ENCODE peak calls at places on chromosomes 4 and X, in four cellular contexts. V, W, S and K are unnamed samples.

GRCh38 chrX:101659601-101660063 is at the start of gene ARMCX2:
- DNase-seq in W (peak; percentile 71), S (peak; percentile 20), V (peak; percentile 43), K (peak; percentile 40)

GRCh38 chrX:9873952-9874351 is 87.7 kb downstream of the SHROOM2 start:
- DNase-seq in V (peak; percentile 50), W (peak; percentile 47), S (no peak), K (no peak)

GRCh38 chr4:66071911-66072310 is 401.6 kb upstream of the EPHA5 start:
- DNase-seq in S (no peak), W (no peak), V (no peak), K (no peak)

GRCh38 chr4:40916880-40917279 is 167.1 kb downstream of the NSUN7 start:
- DNase-seq in S (no peak), W (no peak), V (peak; percentile 46), K (no peak)

GRCh38 chrX:151176351-151176750 is at the start of gene GPR50:
- DNase-seq in W (no peak), V (no peak), S (peak; percentile 43), K (no peak)

GRCh38 chr4:92600638-92601037 is 296.9 kb downstream of the GRID2 start:
- DNase-seq in S (no peak), V (no peak), W (no peak), K (no peak)

GRCh38 chrX:134669378-134670098 is 11.3 kb upstream of the PLAC1 start:
- DNase-seq in V (peak; percentile 82), W (peak; percentile 81), S (no peak), K (peak; percentile 24)

GRCh38 chr4:96315815-96316214 is 475.9 kb downstream of the PDHA2 start:
- DNase-seq in V (no peak), W (no peak), S (no peak), K (no peak)

GRCh38 chrX:119622356-119623232 is 16.4 kb upstream of the NKRF start:
- DNase-seq in S (no peak), V (peak; percentile 78), W (peak; percentile 86), K (no peak)

GRCh38 chrX:46599051-46599560 is 25.5 kb downstream of the CHST7 start:
- DNase-seq in S (no peak), W (peak; percentile 62), V (no peak), K (no peak)